ENCODE peak calls at places on chromosomes 12 and 14, in four cellular contexts. G is HepG2, U is K562, T is GM12878. W is an unnamed sample.

GRCh38 chr12:3882896-3883564 is 9.8 kb upstream of the PARP11 start:
- DNase-seq in G (peak; percentile 29), U (no peak), T (no peak), W (no peak)

GRCh38 chr12:130487636-130488035 is 149.9 kb downstream of the PIWIL1 start:
- DNase-seq in G (no peak), U (no peak), T (no peak), W (no peak)

GRCh38 chr12:49945394-49946080 is 5.0 kb upstream of the AQP2 start:
- DNase-seq in G (peak; percentile 37), U (peak; percentile 91), T (peak; percentile 45), W (peak; percentile 90)

GRCh38 chr14:54622189-54622958 is 55.4 kb downstream of the SAMD4A start:
- DNase-seq in G (no peak), U (no peak), T (peak; percentile 61), W (no peak)

GRCh38 chr14:68621400-68622365 is 171.2 kb downstream of the ZFP36L1 start:
- DNase-seq in G (no peak), U (no peak), T (no peak), W (no peak)

GRCh38 chr12:52581066-52581465 is 7.4 kb upstream of the KRT74 start:
- DNase-seq in G (no peak), U (no peak), T (no peak), W (no peak)

GRCh38 chr14:50363734-50364113 is 33.0 kb downstream of the CDKL1 start:
- DNase-seq in G (no peak), U (no peak), T (peak; percentile 81), W (no peak)

GRCh38 chr12:48810817-48811453 is 7.4 kb upstream of the CACNB3 start:
- DNase-seq in G (peak; percentile 34), U (no peak), T (no peak), W (no peak)

GRCh38 chr14:102211240-102211639 is 71.5 kb downstream of the WDR20 start:
- DNase-seq in G (no peak), U (no peak), T (no peak), W (no peak)

GRCh38 chr14:74929242-74929641 is 6.2 kb upstream of the RPS6KL1 start:
- DNase-seq in G (no peak), U (no peak), T (no peak), W (no peak)

GRCh38 chr14:76323331-76324050 is 52.4 kb upstream of the ESRRB start:
- DNase-seq in G (no peak), U (no peak), T (no peak), W (no peak)

GRCh38 chr14:96762650-96763049 is 34.5 kb upstream of the VRK1 start:
- DNase-seq in G (peak; percentile 67), U (peak; percentile 90), T (peak; percentile 65), W (no peak)

GRCh38 chr14:54450535-54450934 is 9.4 kb upstream of the CNIH1 start:
- DNase-seq in G (no peak), U (no peak), T (peak; percentile 42), W (no peak)

GRCh38 chr12:120687570-120688289 is 781 bp downstream of the MLEC start:
- DNase-seq in G (no peak), U (peak; percentile 35), T (no peak), W (peak; percentile 28)

GRCh38 chr14:102930753-102931579 is 8.5 kb downstream of the AMN start:
- DNase-seq in G (no peak), U (no peak), T (no peak), W (peak; percentile 71)

GRCh38 chr12:19886805-19887105 is 447.5 kb downstream of the AEBP2 start:
- DNase-seq in G (no peak), U (no peak), T (no peak), W (no peak)

GRCh38 chr12:2282321-2282720 is 229.5 kb downstream of the CACNA1C start:
- DNase-seq in G (peak; percentile 8), U (no peak), T (no peak), W (peak; percentile 35)

GRCh38 chr14:101470266-101470665 is 91.0 kb upstream of the DIO3 start:
- DNase-seq in G (no peak), U (no peak), T (no peak), W (no peak)

GRCh38 chr12:79934309-79935020 is 432 bp downstream of the PPP1R12A start:
- DNase-seq in G (peak; percentile 17), U (peak; percentile 55), T (no peak), W (peak; percentile 72)

GRCh38 chr14:45070215-45070614 is 13.7 kb upstream of the PRPF39 start:
- DNase-seq in G (no peak), U (no peak), T (no peak), W (no peak)

GRCh38 chr12:29429999-29430698 is 49.2 kb upstream of the ERGIC2 start:
- DNase-seq in G (no peak), U (no peak), T (no peak), W (no peak)

GRCh38 chr12:8823565-8824300 is 1.3 kb downstream of the A2ML1 start:
- DNase-seq in G (no peak), U (peak; percentile 24), T (no peak), W (peak; percentile 79)

GRCh38 chr12:57868870-57869609 is 22.5 kb upstream of the CTDSP2 start:
- DNase-seq in G (no peak), U (no peak), T (no peak), W (no peak)

GRCh38 chr14:24900281-24900868 is 149.6 kb downstream of the STXBP6 start:
- DNase-seq in G (no peak), U (no peak), T (no peak), W (no peak)

GRCh38 chr14:100844082-100844408 is 18.1 kb downstream of the MEG3 start:
- DNase-seq in G (no peak), U (no peak), T (no peak), W (no peak)

GRCh38 chr12:123937707-123938600 is 34.7 kb downstream of the CCDC92 start:
- DNase-seq in G (no peak), U (no peak), T (no peak), W (no peak)

GRCh38 chr12:121165316-121165715 is 32.6 kb downstream of the P2RX7 start:
- DNase-seq in G (no peak), U (no peak), T (no peak), W (no peak)

GRCh38 chr14:106831322-106831720 is 1304.9 kb downstream of the TMEM121 start:
- DNase-seq in G (peak; percentile 20), U (no peak), T (no peak), W (peak; percentile 18)

GRCh38 chr12:117867348-117867747 is 101.4 kb downstream of the KSR2 start:
- DNase-seq in G (no peak), U (no peak), T (no peak), W (no peak)

GRCh38 chr14:91227183-91227628 is 17.3 kb downstream of the GPR68 start:
- DNase-seq in G (no peak), U (no peak), T (no peak), W (no peak)
- TF ChIP-seq CREM in G (no peak), U (no peak), T (no peak), W (no peak)

DNA sequence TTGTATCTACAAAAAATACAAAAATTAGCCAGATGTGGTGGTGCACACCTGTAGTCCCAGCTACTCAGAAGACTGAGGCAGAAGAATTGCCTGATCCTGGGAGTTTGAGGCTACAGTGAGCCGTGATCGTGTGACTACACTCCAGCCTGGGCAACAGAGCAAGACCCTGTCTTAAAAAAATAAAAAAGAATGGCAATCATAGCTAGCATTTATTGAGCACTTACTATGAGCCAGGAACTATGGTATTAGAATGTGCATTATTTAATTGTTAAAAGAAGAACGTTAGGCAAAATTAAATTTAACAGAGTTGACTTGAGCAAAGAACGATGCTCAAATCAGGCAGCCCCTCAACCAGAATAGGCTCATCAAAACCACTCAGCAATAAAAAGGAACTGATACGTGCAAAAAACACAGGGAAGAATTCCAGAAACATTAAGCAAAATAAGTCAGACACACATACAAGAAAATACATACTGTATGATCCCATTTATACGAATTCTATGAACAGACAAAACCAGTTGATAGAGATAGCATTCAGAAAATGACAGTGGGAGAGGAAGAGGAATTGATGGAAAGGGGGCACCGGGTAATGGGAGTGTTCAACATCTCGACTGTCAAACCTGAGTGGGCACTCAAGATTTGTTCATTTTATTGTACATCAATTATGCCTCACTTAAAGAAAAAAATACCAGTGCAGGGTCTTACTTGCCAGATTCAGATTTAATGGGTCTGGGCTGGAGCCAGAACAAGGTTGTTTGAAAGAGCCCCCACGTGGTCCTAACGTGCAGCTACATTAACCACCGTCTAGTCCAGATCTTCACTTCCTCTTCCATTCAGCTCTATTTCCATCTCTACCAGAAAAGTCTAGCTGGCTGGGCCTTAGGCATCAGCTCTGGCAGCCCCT is 8.0 kb downstream of the SCNN1A start:
- DNase-seq in G (peak; percentile 56), U (no peak), T (peak; percentile 39), W (no peak)
- TF ChIP-seq CREM in G (no peak), U (no peak), T (no peak), W (no peak)

GRCh38 chr14:105083926-105084685 is 18.9 kb upstream of the GPR132 start:
- DNase-seq in G (no peak), U (no peak), T (no peak), W (no peak)

GRCh38 chr14:105087308-105087962 is 22.2 kb upstream of the GPR132 start:
- DNase-seq in G (no peak), U (peak; percentile 40), T (no peak), W (no peak)

GRCh38 chr14:105084741-105085571 is 19.7 kb upstream of the GPR132 start:
- DNase-seq in G (no peak), U (no peak), T (no peak), W (no peak)

GRCh38 chr14:105086833-105087307 is 21.6 kb upstream of the GPR132 start:
- DNase-seq in G (peak; percentile 47), U (peak; percentile 74), T (no peak), W (peak; percentile 87)

DNA sequence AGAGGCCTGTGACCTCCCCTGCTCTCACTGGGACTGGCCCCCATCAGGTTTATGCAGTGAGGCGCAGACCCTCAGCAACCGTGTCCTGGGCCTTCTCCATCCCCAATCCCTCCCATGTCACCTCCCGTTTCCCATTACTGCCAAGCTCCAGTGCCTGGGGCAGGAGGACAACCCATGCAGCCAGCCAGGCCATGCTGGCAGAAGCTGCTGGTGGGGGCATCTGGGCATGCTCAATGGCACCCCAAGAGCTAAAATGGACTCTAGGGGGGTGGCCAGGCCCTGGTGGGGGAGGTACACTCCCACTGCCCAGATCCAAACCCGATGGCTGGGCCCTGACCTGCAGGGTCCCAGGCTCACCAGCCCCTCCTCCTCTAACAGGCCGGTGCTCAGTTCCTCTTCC is 20.5 kb upstream of the GPR132 start:
- DNase-seq in G (no peak), U (no peak), T (no peak), W (no peak)
- TF ChIP-seq CREM in G (no peak), U (no peak), T (no peak), W (no peak)

GRCh38 chr14:21105095-21105494 is 4.2 kb downstream of the TMEM253 start:
- DNase-seq in G (no peak), U (no peak), T (no peak), W (no peak)

GRCh38 chr14:21103710-21104447 is 3.0 kb downstream of the TMEM253 start:
- DNase-seq in G (peak; percentile 98), U (peak; percentile 85), T (peak; percentile 76), W (peak; percentile 96)

GRCh38 chr14:21103165-21103709 is 2.4 kb downstream of the TMEM253 start:
- DNase-seq in G (no peak), U (no peak), T (no peak), W (no peak)

GRCh38 chr14:21106191-21106505 is 5.3 kb downstream of the TMEM253 start:
- DNase-seq in G (no peak), U (no peak), T (no peak), W (no peak)

DNA sequence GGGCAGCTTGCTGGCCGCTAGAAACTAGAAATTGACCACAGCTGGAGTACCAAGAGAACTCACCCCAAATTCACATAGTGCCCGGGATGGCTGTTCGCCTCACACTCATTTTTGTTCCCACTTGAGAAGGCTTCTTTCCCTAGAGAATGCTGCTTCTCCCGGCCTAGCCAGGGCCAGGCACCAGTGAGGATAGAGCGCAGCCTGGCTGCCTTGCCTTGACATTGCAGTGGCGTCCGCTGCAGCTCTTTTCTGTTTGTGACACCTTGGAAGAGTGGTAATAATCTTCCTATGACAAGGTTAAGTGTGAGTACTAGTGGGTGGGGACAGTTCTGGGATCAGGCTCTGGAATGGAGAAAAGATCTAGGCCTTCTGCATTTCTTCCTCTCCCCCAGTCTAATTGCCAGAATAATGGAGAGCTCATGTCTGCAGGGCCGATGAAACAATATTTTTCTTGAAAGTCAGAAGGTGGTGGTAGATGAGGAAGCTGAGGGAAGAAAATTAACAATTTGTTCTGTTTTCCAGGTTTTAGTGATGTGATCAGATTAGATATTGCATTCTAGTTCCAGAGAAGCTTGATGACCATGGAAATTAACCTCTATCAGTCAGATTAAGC is 3.7 kb downstream of the TMEM253 start:
- DNase-seq in G (no peak), U (peak; percentile 29), T (no peak), W (peak; percentile 78)
- TF ChIP-seq CREM in G (no peak), U (no peak), T (no peak), W (no peak)